ENCODE peak calls at places on chromosomes 11 and 22, in nine cellular contexts. Y, N, L, D, C, H, B, Q and V are unnamed samples.

GRCh38 chr11:80873309-80873999 is 1432.6 kb upstream of the TENM4 start:
- DNase-seq in Y (no peak), N (no peak), L (no peak), D (no peak), C (no peak), H (no peak), B (no peak), Q (no peak), V (no peak)

GRCh38 chr11:2311456-2312201 is 9.8 kb downstream of the TSPAN32 start:
- DNase-seq in Y (peak), N (peak), L (no peak), D (no peak), C (no peak), H (no peak), B (no peak), Q (no peak), V (no peak)

GRCh38 chr22:46224771-46225290 is 25.3 kb downstream of the CDPF1 start:
- DNase-seq in Y (no peak), N (no peak), L (no peak), D (no peak), C (no peak), H (no peak), B (no peak), Q (no peak), V (no peak)

GRCh38 chr11:64348611-64349387 is 8.8 kb downstream of the CCDC88B start:
- DNase-seq in Y (no peak), N (no peak), L (no peak), D (no peak), C (no peak), H (no peak), B (no peak), Q (no peak), V (no peak)

GRCh38 chr22:48574776-48575566 is 1252.7 kb downstream of the BRD1 start:
- DNase-seq in Y (peak), N (no peak), L (no peak), D (peak), C (no peak), H (no peak), B (no peak), Q (peak), V (peak)

GRCh38 chr11:848380-848931 is 5.8 kb downstream of the TSPAN4 start:
- DNase-seq in Y (no peak), N (peak), L (no peak), D (no peak), C (peak), H (peak), B (peak), Q (peak), V (no peak)

GRCh38 chr11:126175261-126175885 is 36.1 kb downstream of the RPUSD4 start:
- DNase-seq in Y (peak), N (peak), L (no peak), D (no peak), C (no peak), H (no peak), B (no peak), Q (no peak), V (no peak)

GRCh38 chr11:68828957-68829356 is 12.8 kb downstream of the CPT1A start:
- DNase-seq in Y (no peak), N (no peak), L (no peak), D (no peak), C (no peak), H (no peak), B (no peak), Q (no peak), V (no peak)

GRCh38 chr11:66386171-66387069 is 14.9 kb upstream of the SLC29A2 start:
- DNase-seq in Y (peak), N (peak), L (peak), D (peak), C (peak), H (peak), B (peak), Q (peak), V (peak)

GRCh38 chr11:11857769-11858168 is 16.0 kb downstream of the USP47 start:
- DNase-seq in Y (no peak), N (no peak), L (no peak), D (no peak), C (no peak), H (no peak), B (no peak), Q (no peak), V (no peak)

GRCh38 chr11:12285106-12285505 is 92.3 kb upstream of the PARVA start:
- DNase-seq in Y (no peak), N (no peak), L (no peak), D (no peak), C (no peak), H (no peak), B (peak), Q (no peak), V (no peak)

GRCh38 chr11:876550-876949 is 33.9 kb downstream of the TSPAN4 start:
- DNase-seq in Y (no peak), N (peak), L (no peak), D (peak), C (no peak), H (no peak), B (no peak), Q (no peak), V (peak)

GRCh38 chr11:35734669-35735068 is 72.1 kb downstream of the TRIM44 start:
- DNase-seq in Y (no peak), N (no peak), L (no peak), D (no peak), C (no peak), H (no peak), B (no peak), Q (no peak), V (no peak)

GRCh38 chr11:76208829-76209670 is 2.7 kb upstream of the WNT11 start:
- DNase-seq in Y (peak), N (peak), L (no peak), D (peak), C (peak), H (peak), B (peak), Q (peak), V (peak)

GRCh38 chr11:32497951-32498350 is 62.6 kb upstream of the WT1 start:
- DNase-seq in Y (no peak), N (no peak), L (no peak), D (no peak), C (no peak), H (no peak), B (no peak), Q (no peak), V (no peak)

GRCh38 chr22:46074771-46075551 is 75.4 kb upstream of the PPARA start:
- DNase-seq in Y (peak), N (peak), L (no peak), D (no peak), C (no peak), H (no peak), B (no peak), Q (no peak), V (no peak)

GRCh38 chr11:107259826-107260225 is 197.8 kb downstream of the CWF19L2 start:
- DNase-seq in Y (no peak), N (no peak), L (no peak), D (no peak), C (no peak), H (no peak), B (no peak), Q (no peak), V (no peak)

GRCh38 chr22:38697055-38697980 is 3.4 kb downstream of the JOSD1 start:
- DNase-seq in Y (no peak), N (peak), L (no peak), D (no peak), C (no peak), H (no peak), B (no peak), Q (no peak), V (no peak)

GRCh38 chr11:128692750-128693578 is 908 bp upstream of the FLI1 start:
- DNase-seq in Y (peak), N (peak), L (no peak), D (no peak), C (no peak), H (no peak), B (peak), Q (no peak), V (no peak)

GRCh38 chr22:25451480-25452114 is 112.9 kb upstream of the GRK3 start:
- DNase-seq in Y (no peak), N (no peak), L (no peak), D (no peak), C (no peak), H (no peak), B (no peak), Q (no peak), V (no peak)

GRCh38 chr11:128575956-128576340 is 11.4 kb downstream of the ETS1 start:
- DNase-seq in Y (no peak), N (peak), L (no peak), D (no peak), C (no peak), H (no peak), B (no peak), Q (no peak), V (no peak)

GRCh38 chr11:17753641-17754040 is 19.1 kb downstream of the KCNC1 start:
- DNase-seq in Y (no peak), N (peak), L (no peak), D (no peak), C (no peak), H (no peak), B (no peak), Q (no peak), V (no peak)

GRCh38 chr11:75820636-75821035 is 5.6 kb downstream of the UVRAG start:
- DNase-seq in Y (no peak), N (no peak), L (no peak), D (peak), C (no peak), H (no peak), B (no peak), Q (no peak), V (no peak)

GRCh38 chr11:113168358-113168757 is 146.0 kb upstream of the TTC12 start:
- DNase-seq in Y (no peak), N (no peak), L (no peak), D (no peak), C (no peak), H (no peak), B (no peak), Q (no peak), V (no peak)

GRCh38 chr22:21624120-21624879 is 5.5 kb downstream of the YDJC start:
- DNase-seq in Y (no peak), N (peak), L (no peak), D (no peak), C (no peak), H (peak), B (peak), Q (peak), V (peak)

GRCh38 chr11:130477646-130478203 is 29.3 kb downstream of the ADAMTS15 start:
- DNase-seq in Y (no peak), N (no peak), L (no peak), D (no peak), C (no peak), H (no peak), B (no peak), Q (no peak), V (no peak)

GRCh38 chr11:108496643-108497256 is 1.4 kb downstream of the POGLUT3 start:
- DNase-seq in Y (no peak), N (no peak), L (no peak), D (no peak), C (no peak), H (no peak), B (no peak), Q (no peak), V (no peak)

GRCh38 chr22:35894464-35894878 is 134.2 kb downstream of the RBFOX2 start:
- DNase-seq in Y (no peak), N (peak), L (no peak), D (no peak), C (no peak), H (no peak), B (no peak), Q (no peak), V (no peak)

GRCh38 chr11:626475-627272 is at the start of gene SCT:
- DNase-seq in Y (no peak), N (no peak), L (no peak), D (no peak), C (no peak), H (no peak), B (no peak), Q (no peak), V (no peak)

GRCh38 chr11:35588627-35589026 is 29.6 kb upstream of the FJX1 start:
- DNase-seq in Y (no peak), N (no peak), L (no peak), D (no peak), C (no peak), H (no peak), B (no peak), Q (no peak), V (no peak)

GRCh38 chr22:17612057-17612456 is 16.5 kb downstream of the ATP6V1E1 start:
- DNase-seq in Y (no peak), N (no peak), L (no peak), D (no peak), C (no peak), H (no peak), B (no peak), Q (no peak), V (no peak)

GRCh38 chr11:4672470-4672869 is 25.2 kb downstream of the OR51E2 start:
- DNase-seq in Y (no peak), N (no peak), L (no peak), D (no peak), C (no peak), H (no peak), B (no peak), Q (no peak), V (no peak)

GRCh38 chr11:39541945-39542351 is 1917.5 kb downstream of the LRRC4C start:
- DNase-seq in Y (no peak), N (no peak), L (no peak), D (peak), C (no peak), H (no peak), B (no peak), Q (no peak), V (no peak)

GRCh38 chr11:28176231-28176853 is 68.2 kb downstream of the METTL15 start:
- DNase-seq in Y (no peak), N (no peak), L (no peak), D (no peak), C (no peak), H (no peak), B (no peak), Q (no peak), V (no peak)

GRCh38 chr11:69896250-69896649 is 77.0 kb upstream of the FGF3 start:
- DNase-seq in Y (no peak), N (no peak), L (no peak), D (no peak), C (no peak), H (no peak), B (no peak), Q (no peak), V (no peak)